ENCODE peak calls at places on chromosome 2, in seven cellular contexts. V, A, O, X, B, J and T are unnamed samples. For H3K4me1, the result is how much of the 10 kb centered on the place peaks cover.

GRCh38 chr2:127569274-127570065 is 34.0 kb downstream of the MYO7B start:
- DNase-seq in V (no peak), A (no peak), O (no peak), X (no peak), B (peak), J (peak), T (no peak)

GRCh38 chr2:70687461-70687795 is 80.6 kb downstream of the ADD2 start:
- DNase-seq in V (no peak), A (no peak), O (no peak), X (no peak), B (no peak), J (peak), T (no peak)

GRCh38 chr2:134352844-134353243 is 99.0 kb downstream of the MGAT5 start:
- DNase-seq in V (no peak), A (no peak), O (no peak), X (no peak), B (no peak), J (no peak), T (no peak)

GRCh38 chr2:56128235-56128634 is 55.6 kb upstream of the CCDC85A start:
- DNase-seq in V (no peak), A (no peak), O (no peak), X (no peak), B (no peak), J (no peak), T (no peak)

GRCh38 chr2:197614532-197614931 is 60.9 kb downstream of the RFTN2 start:
- DNase-seq in V (no peak), A (no peak), O (no peak), X (no peak), B (no peak), J (no peak), T (no peak)

GRCh38 chr2:32882911-32883810 is 63.6 kb upstream of the LTBP1 start:
- DNase-seq in V (no peak), A (no peak), O (no peak), X (no peak), B (no peak), J (no peak), T (no peak)

GRCh38 chr2:23636412-23636811 is 251.4 kb downstream of the KLHL29 start:
- DNase-seq in V (no peak), A (no peak), O (peak), X (no peak), B (no peak), J (no peak), T (no peak)

GRCh38 chr2:143803936-143804335 is 674.7 kb downstream of the ARHGAP15 start:
- DNase-seq in V (no peak), A (no peak), O (no peak), X (no peak), B (no peak), J (no peak), T (no peak)

GRCh38 chr2:31339696-31340095 is 74.8 kb downstream of the XDH start:
- DNase-seq in V (no peak), A (no peak), O (no peak), X (no peak), B (no peak), J (no peak), T (no peak)

GRCh38 chr2:138391956-138392355 is 109.6 kb upstream of the SPOPL start:
- DNase-seq in V (no peak), A (no peak), O (no peak), X (no peak), B (no peak), J (no peak), T (no peak)

GRCh38 chr2:102061286-102061699 is 69.5 kb downstream of the IL1R2 start:
- DNase-seq in V (no peak), A (no peak), O (no peak), X (no peak), B (no peak), J (no peak), T (no peak)

GRCh38 chr2:239893236-239893515 is 132.0 kb downstream of the NDUFA10 start:
- DNase-seq in V (peak), A (peak), O (no peak), X (no peak), B (no peak), J (no peak), T (no peak)

GRCh38 chr2:232008907-232009638 is 47.6 kb downstream of the DIS3L2 start:
- DNase-seq in V (no peak), A (no peak), O (no peak), X (no peak), B (no peak), J (no peak), T (no peak)

GRCh38 chr2:146652311-146652710 is 1192.5 kb upstream of the ACVR2A start:
- DNase-seq in V (no peak), A (no peak), O (no peak), X (no peak), B (no peak), J (no peak), T (no peak)

GRCh38 chr2:23594079-23594494 is 209.1 kb downstream of the KLHL29 start:
- DNase-seq in V (no peak), A (no peak), O (no peak), X (no peak), B (no peak), J (no peak), T (no peak)

GRCh38 chr2:65722028-65722427 is 289.6 kb upstream of the SPRED2 start:
- DNase-seq in V (peak), A (no peak), O (peak), X (peak), B (no peak), J (peak), T (peak)
- TF ChIP-seq CTCF in V (peak), A (no peak), O (peak), X (peak), B (peak), J (peak), T (peak)

DNA sequence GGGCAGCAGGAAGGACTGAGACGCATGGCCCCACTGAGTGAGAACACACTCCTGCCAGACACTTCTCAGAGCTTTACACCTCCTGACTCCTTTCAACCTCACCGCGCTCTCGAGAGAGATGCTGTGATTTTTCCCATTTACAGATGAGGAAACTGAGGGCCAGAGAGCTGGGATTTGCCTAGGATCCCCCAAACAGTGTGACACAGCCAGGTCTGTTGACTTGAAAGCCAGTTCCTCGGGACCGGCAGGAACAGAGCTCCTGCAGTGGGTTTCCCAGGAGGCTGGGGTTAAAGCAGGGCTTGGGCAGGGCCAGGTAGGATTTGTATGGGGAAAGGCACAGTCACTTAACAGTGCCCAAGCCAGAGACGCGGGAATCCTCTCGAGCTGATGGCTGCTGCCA is 81.9 kb downstream of the STPG4 start:
- DNase-seq in V (no peak), A (no peak), O (no peak), X (no peak), B (no peak), J (no peak), T (no peak)
- H3K4me1 ChIP-seq in V (under half), A (under half), O (under half), X (under half), B (half or more), J (under half), T (under half)

GRCh38 chr2:184597571-184597980 is 753 bp upstream of the ZNF804A start:
- DNase-seq in V (peak), A (peak), O (peak), X (peak), B (no peak), J (no peak), T (peak)

GRCh38 chr2:184599054-184599874 is 935 bp downstream of the ZNF804A start:
- DNase-seq in V (no peak), A (peak), O (no peak), X (no peak), B (no peak), J (no peak), T (no peak)

GRCh38 chr2:184597996-184598312 is 375 bp upstream of the ZNF804A start:
- DNase-seq in V (no peak), A (no peak), O (no peak), X (no peak), B (no peak), J (no peak), T (no peak)

GRCh38 chr2:184598313-184599053 is at the start of gene ZNF804A:
- DNase-seq in V (peak), A (peak), O (peak), X (peak), B (no peak), J (peak), T (peak)

GRCh38 chr2:184596819-184597411 is 1.4 kb upstream of the ZNF804A start:
- DNase-seq in V (no peak), A (peak), O (peak), X (no peak), B (no peak), J (no peak), T (no peak)
- TF ChIP-seq CTCF in V (no peak), A (peak), O (peak), X (peak), B (no peak), J (no peak), T (no peak)

GRCh38 chr2:201250741-201251140 is 9.6 kb upstream of the CASP8 start:
- DNase-seq in V (no peak), A (no peak), O (no peak), X (no peak), B (no peak), J (no peak), T (no peak)

GRCh38 chr2:201248288-201248844 is 12.0 kb upstream of the CASP8 start:
- DNase-seq in V (no peak), A (no peak), O (no peak), X (no peak), B (no peak), J (no peak), T (no peak)

GRCh38 chr2:201242562-201243277 is 17.6 kb upstream of the CASP8 start:
- DNase-seq in V (no peak), A (no peak), O (no peak), X (no peak), B (no peak), J (no peak), T (no peak)

GRCh38 chr2:201244829-201245228 is 15.5 kb upstream of the CASP8 start:
- DNase-seq in V (no peak), A (no peak), O (no peak), X (no peak), B (no peak), J (no peak), T (no peak)

DNA sequence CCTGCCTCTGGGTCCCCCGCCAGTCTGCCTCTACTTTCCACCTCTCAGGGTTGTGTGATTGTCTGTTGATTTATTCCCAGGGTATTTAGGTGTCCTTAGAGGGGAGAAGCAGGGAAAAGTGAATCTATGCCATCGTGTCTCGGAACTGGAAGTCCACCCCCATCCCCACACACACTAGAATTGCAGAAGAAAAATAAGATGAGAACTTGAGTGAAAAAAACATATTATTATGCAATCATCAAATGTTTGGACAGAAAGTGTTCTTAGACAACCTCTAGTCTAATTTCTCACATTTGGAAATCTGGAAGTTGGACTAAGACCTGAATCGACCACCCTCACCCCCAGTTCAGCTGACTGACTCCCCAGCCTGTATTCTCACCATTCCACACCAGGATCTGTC is 14.1 kb upstream of the CASP8 start:
- DNase-seq in V (no peak), A (no peak), O (no peak), X (no peak), B (no peak), J (no peak), T (no peak)
- H3K4me1 ChIP-seq in V (under half), A (under half), O (under half), X (under half), B (under half), J (under half), T (under half)

GRCh38 chr2:98464772-98465310 is 20.2 kb downstream of the INPP4A start:
- DNase-seq in V (no peak), A (peak), O (no peak), X (no peak), B (no peak), J (peak), T (peak)

GRCh38 chr2:98463988-98464771 is 19.5 kb downstream of the INPP4A start:
- DNase-seq in V (no peak), A (no peak), O (no peak), X (no peak), B (no peak), J (no peak), T (no peak)

GRCh38 chr2:98461650-98462049 is 17.0 kb downstream of the INPP4A start:
- DNase-seq in V (no peak), A (no peak), O (no peak), X (no peak), B (no peak), J (peak), T (no peak)

GRCh38 chr2:98463081-98463481 is 18.4 kb downstream of the INPP4A start:
- DNase-seq in V (no peak), A (no peak), O (no peak), X (no peak), B (no peak), J (no peak), T (no peak)

DNA sequence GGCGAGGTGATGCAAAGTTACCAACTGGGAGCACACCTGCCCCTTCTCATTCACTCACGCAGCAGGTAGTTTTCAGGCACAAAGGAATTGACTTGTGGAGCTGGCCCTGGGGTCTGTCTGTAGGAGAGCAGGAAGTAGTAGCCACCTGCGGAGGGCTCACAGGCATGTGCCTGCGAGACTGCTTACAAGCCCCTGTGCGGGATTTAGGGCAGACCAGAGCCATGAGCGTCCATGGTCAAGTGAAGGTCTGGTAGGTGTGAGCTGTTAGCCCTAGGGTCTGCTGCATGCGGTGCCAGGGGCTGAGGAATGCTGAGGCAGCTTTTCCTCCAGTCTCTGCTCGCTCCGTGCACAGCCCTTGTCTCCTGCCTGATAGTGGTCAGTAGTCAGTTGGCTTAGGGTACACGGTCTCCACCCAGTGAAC is 18.9 kb downstream of the INPP4A start:
- DNase-seq in V (peak), A (no peak), O (no peak), X (no peak), B (no peak), J (no peak), T (no peak)
- TF ChIP-seq CTCF in V (no peak), A (no peak), O (no peak), X (no peak), B (no peak), J (no peak), T (no peak)

GRCh38 chr2:168467729-168468128 is 11.7 kb downstream of the CERS6 start:
- DNase-seq in V (no peak), A (no peak), O (no peak), X (no peak), B (no peak), J (no peak), T (no peak)

GRCh38 chr2:168465594-168465993 is 9.5 kb downstream of the CERS6 start:
- DNase-seq in V (no peak), A (no peak), O (no peak), X (no peak), B (no peak), J (no peak), T (no peak)

GRCh38 chr2:168466834-168467565 is 10.9 kb downstream of the CERS6 start:
- DNase-seq in V (no peak), A (no peak), O (no peak), X (no peak), B (no peak), J (no peak), T (no peak)

GRCh38 chr2:168468354-168468753 is 12.3 kb downstream of the CERS6 start:
- DNase-seq in V (no peak), A (no peak), O (no peak), X (no peak), B (no peak), J (no peak), T (no peak)

DNA sequence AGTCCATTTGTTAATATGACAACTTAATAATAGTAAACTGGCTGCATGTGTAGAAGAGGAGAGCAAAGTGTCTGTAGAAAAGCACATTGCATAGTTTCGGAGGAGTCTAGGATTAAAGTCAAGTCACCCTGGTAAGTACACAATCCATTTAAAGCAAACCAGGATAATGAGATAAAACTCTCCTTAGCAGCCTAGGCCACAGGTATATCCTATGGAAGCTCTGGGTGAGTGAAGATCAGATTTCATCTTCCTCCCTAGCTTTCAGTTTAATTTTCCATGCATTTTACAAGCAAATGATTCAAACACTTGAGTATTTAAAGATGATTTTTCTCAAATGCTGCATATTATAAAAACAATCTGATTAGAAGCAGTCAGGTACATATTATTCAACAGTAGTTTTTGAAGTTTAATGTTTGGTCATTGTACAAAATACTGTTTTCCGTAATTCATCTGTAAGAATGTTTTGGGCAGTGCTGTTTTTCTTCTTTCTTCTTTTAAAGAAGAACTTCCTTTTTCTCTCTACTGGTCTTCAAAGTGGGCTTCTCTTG is 10.2 kb downstream of the CERS6 start:
- DNase-seq in V (no peak), A (no peak), O (no peak), X (no peak), B (no peak), J (no peak), T (no peak)
- H3K4me1 ChIP-seq in V (under half), A (under half), O (half or more), X (under half), B (under half), J (under half), T (under half)

DNA sequence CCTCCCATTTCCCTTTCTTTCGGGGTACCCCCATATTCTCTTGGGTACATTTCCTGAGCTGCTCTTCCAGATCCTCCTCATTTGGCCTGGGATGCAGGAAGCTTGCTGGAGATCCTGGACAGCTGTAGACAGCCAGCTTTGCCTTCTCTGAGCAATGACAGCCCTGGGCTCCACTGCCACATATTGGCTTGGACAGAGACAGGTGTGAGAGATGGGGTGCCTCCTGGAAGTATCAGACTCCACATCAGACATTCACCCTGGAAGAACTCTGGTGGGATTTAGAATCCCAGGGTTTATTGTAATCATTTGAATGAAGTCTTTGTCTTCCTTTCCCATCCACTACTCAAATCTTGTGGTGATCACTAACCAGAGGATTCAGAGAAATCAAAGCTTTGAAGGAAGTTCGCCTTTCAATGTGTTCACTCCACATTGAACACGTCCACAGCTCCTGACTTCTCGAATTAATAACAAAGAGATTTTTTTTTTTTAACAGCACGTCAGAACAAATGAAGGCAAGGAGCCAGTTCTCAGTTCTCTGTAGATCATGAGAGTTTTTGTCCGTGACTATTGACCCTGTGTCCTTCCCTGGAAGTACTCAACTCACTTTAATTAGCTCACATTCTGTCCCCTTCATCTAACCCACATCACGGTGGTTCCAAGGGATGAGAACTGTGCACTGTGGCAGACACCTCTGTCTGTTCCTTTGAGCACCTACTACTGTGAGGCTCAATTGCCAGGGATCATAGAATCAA is 377.6 kb upstream of the TRIB2 start:
- DNase-seq in V (no peak), A (no peak), O (no peak), X (no peak), B (no peak), J (no peak), T (no peak)
- TF ChIP-seq CTCF in V (no peak), A (no peak), O (no peak), X (no peak), B (no peak), J (no peak), T (no peak)

GRCh38 chr2:114742245-114742644 is 299.8 kb downstream of the DPP10 start:
- DNase-seq in V (no peak), A (no peak), O (no peak), X (no peak), B (no peak), J (no peak), T (no peak)
- H3K4me1 ChIP-seq in V (under half), A (under half), O (under half), X (under half), B (under half), J (under half), T (under half)